ENCODE peak calls at places on chromosomes 5 and 9, in seven cellular contexts. N is adrenal gland, F is left ventricle myocardium inferior, Q is coronary artery, M is transverse colon, O is A549, R is endodermal cell. X is an unnamed sample.

GRCh38 chr9:5470122-5470521 is 19.8 kb downstream of the CD274 start:
- DNase-seq in N (no peak), F (no peak), Q (no peak), M (no peak), O (no peak), R (no peak), X (peak; percentile 24)

GRCh38 chr5:147554285-147554817 is 44.5 kb upstream of the DPYSL3 start:
- DNase-seq in N (no peak), F (no peak), Q (no peak), M (no peak), O (no peak), R (no peak), X (peak; percentile 51)

GRCh38 chr5:92353107-92354030 is 970.3 kb upstream of the ARRDC3 start:
- DNase-seq in N (no peak), F (no peak), Q (no peak), M (no peak), O (peak; percentile 49), R (no peak), X (no peak)

GRCh38 chr9:79060726-79061125 is 511.0 kb upstream of the TLE4 start:
- DNase-seq in N (no peak), F (no peak), Q (no peak), M (no peak), O (no peak), R (no peak), X (no peak)

GRCh38 chr5:122844916-122845252 is 529 bp upstream of the SNX24 start:
- DNase-seq in N (peak; percentile 22), F (no peak), Q (no peak), M (no peak), O (no peak), R (no peak), X (no peak)

GRCh38 chr5:105581988-105582690 is 2019.5 kb upstream of the NUDT12 start:
- DNase-seq in N (no peak), F (no peak), Q (no peak), M (no peak), O (no peak), R (no peak), X (peak; percentile 69)

GRCh38 chr9:22454021-22454420 is 7.4 kb downstream of the DMRTA1 start:
- DNase-seq in N (no peak), F (no peak), Q (no peak), M (no peak), O (no peak), R (no peak), X (no peak)

GRCh38 chr5:160287378-160288051 is 24.8 kb downstream of the CCNJL start:
- DNase-seq in N (peak; percentile 78), F (peak; percentile 82), Q (no peak), M (peak; percentile 54), O (no peak), R (peak; percentile 93), X (peak; percentile 79)

GRCh38 chr9:17319822-17320221 is 185.0 kb downstream of the CNTLN start:
- DNase-seq in N (no peak), F (no peak), Q (no peak), M (no peak), O (no peak), R (no peak), X (no peak)

GRCh38 chr5:19986806-19987205 is 1.2 kb downstream of the CDH18 start:
- DNase-seq in N (no peak), F (no peak), Q (no peak), M (no peak), O (no peak), R (no peak), X (no peak)

GRCh38 chr9:98881836-98882568 is 61.7 kb upstream of the COL15A1 start:
- DNase-seq in N (no peak), F (no peak), Q (peak; percentile 69), M (no peak), O (no peak), R (no peak), X (no peak)

GRCh38 chr9:98879094-98879957 is 64.4 kb upstream of the COL15A1 start:
- DNase-seq in N (peak; percentile 13), F (no peak), Q (peak; percentile 53), M (no peak), O (no peak), R (no peak), X (no peak)

GRCh38 chr9:98881356-98881755 is 62.4 kb upstream of the COL15A1 start:
- DNase-seq in N (no peak), F (no peak), Q (no peak), M (no peak), O (no peak), R (no peak), X (no peak)

GRCh38 chr9:98879958-98880300 is 63.8 kb upstream of the COL15A1 start:
- DNase-seq in N (no peak), F (peak; percentile 47), Q (peak; percentile 49), M (no peak), O (no peak), R (no peak), X (no peak)

GRCh38 chr9:98880311-98881015 is 63.2 kb upstream of the COL15A1 start:
- DNase-seq in N (no peak), F (no peak), Q (peak; percentile 31), M (no peak), O (no peak), R (no peak), X (no peak)
- H3K27ac ChIP-seq in N (no peak overlapping the region), F (peak overlapping the region; percentile 67), Q (peak overlapping the region; percentile 2), M (no peak overlapping the region), O (no peak overlapping the region), R (no peak overlapping the region), X (no peak overlapping the region)

GRCh38 chr9:87531370-87532295 is 34.0 kb downstream of the DAPK1 start:
- DNase-seq in N (no peak), F (no peak), Q (no peak), M (no peak), O (no peak), R (peak; percentile 14), X (no peak)
- H3K4me3 ChIP-seq in N (no peak overlapping the region), F (no peak overlapping the region), Q (no peak overlapping the region), M (no peak overlapping the region), O (no peak overlapping the region), R (no peak overlapping the region), X (no peak overlapping the region)

DNA sequence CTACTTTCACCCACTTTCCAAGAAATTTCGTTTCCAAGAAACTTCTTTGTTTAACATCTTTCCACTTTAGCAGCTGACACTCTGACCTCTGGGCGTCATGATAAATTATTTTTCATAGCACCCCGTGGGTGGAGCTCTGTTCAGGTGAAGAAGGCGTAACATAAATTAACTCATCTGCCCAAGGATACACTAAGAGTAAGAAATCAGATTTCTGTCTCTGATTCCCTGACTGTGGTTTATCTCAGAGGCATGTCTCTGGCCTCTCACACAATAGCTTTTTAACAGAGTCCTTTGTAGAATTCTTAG is 63.9 kb upstream of the RICTOR start:
- DNase-seq in N (no peak), F (no peak), Q (no peak), M (no peak), O (no peak), R (no peak), X (no peak)
- H3K27ac ChIP-seq in N (no peak overlapping the region), F (no peak overlapping the region), Q (no peak overlapping the region), M (no peak overlapping the region), O (peak overlapping the region; percentile 75), R (no peak overlapping the region), X (no peak overlapping the region)

GRCh38 chr9:89177401-89178161 is 1.0 kb downstream of the SHC3 start:
- DNase-seq in N (peak; percentile 57), F (no peak), Q (no peak), M (no peak), O (no peak), R (peak; percentile 81), X (no peak)
- H3K4me3 ChIP-seq in N (no peak overlapping the region), F (peak overlapping the region; percentile 65), Q (peak overlapping the region; percentile 75), M (peak overlapping the region; percentile 11), O (peak overlapping the region; percentile 47), R (peak overlapping the region; percentile 81), X (no peak overlapping the region)

GRCh38 chr9:19101203-19101602 is 1.5 kb downstream of the HAUS6 start:
- DNase-seq in N (no peak), F (no peak), Q (no peak), M (no peak), O (no peak), R (no peak), X (no peak)
- H3K27ac ChIP-seq in N (no peak overlapping the region), F (no peak overlapping the region), Q (no peak overlapping the region), M (no peak overlapping the region), O (peak overlapping the region; percentile 18), R (no peak overlapping the region), X (no peak overlapping the region)

DNA sequence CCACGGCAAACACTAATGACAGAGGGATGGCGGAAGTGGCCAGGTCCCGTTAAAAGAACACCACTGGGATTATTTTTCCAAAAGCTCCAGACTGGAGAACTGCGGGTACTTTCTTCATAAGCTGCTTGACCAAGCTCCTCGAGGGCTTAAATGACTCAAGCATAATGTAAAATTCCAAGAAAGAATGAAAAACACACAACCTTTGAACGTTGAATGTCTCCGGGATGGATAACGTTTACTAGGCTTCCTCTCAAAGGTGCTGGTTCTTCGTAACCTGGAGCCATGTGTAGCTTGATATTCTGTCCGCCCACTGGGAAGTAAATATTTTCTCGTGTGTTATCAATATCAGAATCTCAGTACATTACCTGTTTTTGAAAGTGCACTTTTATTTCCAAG is 67.6 kb downstream of the EPB41L4B start:
- DNase-seq in N (no peak), F (no peak), Q (no peak), M (no peak), O (no peak), R (peak; percentile 13), X (no peak)
- H3K4me3 ChIP-seq in N (no peak overlapping the region), F (no peak overlapping the region), Q (peak overlapping the region; percentile 1), M (no peak overlapping the region), O (no peak overlapping the region), R (no peak overlapping the region), X (no peak overlapping the region)

DNA sequence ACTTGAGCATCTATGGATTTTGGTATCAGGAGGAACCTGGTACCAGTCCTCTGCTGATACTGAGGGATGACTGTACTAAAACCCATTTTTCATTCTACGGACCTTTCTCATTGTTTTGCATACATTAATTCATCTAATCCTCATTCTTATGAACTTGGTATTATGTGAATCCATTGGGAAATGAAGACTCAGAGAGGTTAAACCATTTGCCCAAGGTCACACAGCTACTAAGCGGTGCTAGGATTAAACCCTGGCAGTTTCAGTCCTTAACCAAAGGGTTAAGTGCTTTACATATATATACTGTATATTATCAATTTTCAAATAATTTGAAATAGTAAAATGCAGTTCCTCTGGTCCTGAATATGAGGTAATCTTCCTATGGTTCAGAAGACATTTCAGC is 3.8 kb downstream of the CAMLG start:
- DNase-seq in N (no peak), F (no peak), Q (no peak), M (no peak), O (no peak), R (no peak), X (no peak)
- H3K27ac ChIP-seq in N (no peak overlapping the region), F (no peak overlapping the region), Q (no peak overlapping the region), M (no peak overlapping the region), O (no peak overlapping the region), R (no peak overlapping the region), X (no peak overlapping the region)

GRCh38 chr5:84385705-84386104 is 1.0 kb upstream of the EDIL3 start:
- DNase-seq in N (no peak), F (no peak), Q (no peak), M (no peak), O (no peak), R (no peak), X (no peak)
- H3K4me3 ChIP-seq in N (no peak overlapping the region), F (no peak overlapping the region), Q (peak overlapping the region; percentile 90), M (peak overlapping the region; percentile 80), O (no peak overlapping the region), R (no peak overlapping the region), X (peak overlapping the region; percentile 81)

X was measured in SJCRH30.